ENCODE peak calls at places on chromosomes 7 and 10, in eight cellular contexts. P, B, C, U, L, O, J and Y are unnamed samples.

GRCh38 chr10:119659951-119660350 is 8.8 kb downstream of the BAG3 start:
- DNase-seq in J (no peak), U (peak), L (no peak), P (no peak), B (peak), C (no peak), O (peak), Y (no peak)

GRCh38 chr10:3148994-3149393 is 23.6 kb downstream of the PITRM1 start:
- DNase-seq in C (no peak), B (no peak), J (no peak), U (no peak), O (no peak), L (no peak), P (no peak), Y (no peak)

GRCh38 chr7:1705339-1705738 is 35.3 kb downstream of the ELFN1 start:
- DNase-seq in J (peak), C (no peak), U (no peak), P (peak), L (no peak), O (peak), B (no peak), Y (peak)

GRCh38 chr10:114683162-114683561 is 25.1 kb upstream of the ABLIM1 start:
- DNase-seq in B (no peak), C (no peak), J (no peak), L (no peak), U (no peak), O (no peak), P (no peak), Y (no peak)

GRCh38 chr10:3469639-3470020 is 297.0 kb upstream of the PITRM1 start:
- DNase-seq in U (no peak), L (no peak), O (no peak), J (no peak), B (no peak), C (no peak), P (no peak), Y (no peak)

GRCh38 chr7:66423729-66424128 is 205.0 kb upstream of the KCTD7 start:
- DNase-seq in L (no peak), C (no peak), U (no peak), P (no peak), B (no peak), J (no peak), O (no peak), Y (no peak)

GRCh38 chr10:29993319-29993876 is 66.0 kb downstream of the JCAD start:
- DNase-seq in L (no peak), U (no peak), B (peak), J (no peak), O (no peak), P (no peak), C (no peak), Y (no peak)

GRCh38 chr10:5460468-5461200 is 38.7 kb downstream of the CALML5 start:
- DNase-seq in O (no peak), B (no peak), J (no peak), P (no peak), C (no peak), U (no peak), L (no peak), Y (no peak)

GRCh38 chr7:112481833-112482669 is 1.3 kb downstream of the LSMEM1 start:
- DNase-seq in U (no peak), C (peak), O (peak), P (no peak), B (no peak), J (no peak), L (no peak), Y (no peak)

GRCh38 chr10:89363766-89364407 is 14.0 kb upstream of the IFIT1B start:
- DNase-seq in J (no peak), P (no peak), O (no peak), C (no peak), L (no peak), U (no peak), B (no peak), Y (no peak)
- H3K4me3 ChIP-seq in J (no peak), P (no peak), O (no peak), C (no peak), L (no peak), U (no peak), B (no peak), Y (no peak)

GRCh38 chr7:67743501-67743900 is 746.9 kb downstream of the TYW1 start:
- DNase-seq in L (no peak), C (no peak), U (no peak), J (no peak), O (no peak), B (no peak), P (no peak), Y (no peak)
- TF ChIP-seq POLR2AphosphoS5 in L (no peak), C (no peak), U (no peak), J (no peak), O (no peak), B (no peak), P (no peak), Y (no peak)

GRCh38 chr7:24477376-24477775 is 95.9 kb upstream of the PALS2 start:
- DNase-seq in L (no peak), J (no peak), C (no peak), O (no peak), B (no peak), P (no peak), U (no peak), Y (no peak)

GRCh38 chr7:24480501-24480900 is 92.8 kb upstream of the PALS2 start:
- DNase-seq in P (no peak), J (no peak), U (no peak), B (no peak), L (no peak), C (no peak), O (no peak), Y (no peak)

GRCh38 chr7:24476227-24476626 is 97.0 kb upstream of the PALS2 start:
- DNase-seq in B (no peak), C (no peak), L (no peak), P (no peak), U (no peak), O (no peak), J (no peak), Y (no peak)

GRCh38 chr7:24475573-24475972 is 97.7 kb upstream of the PALS2 start:
- DNase-seq in J (no peak), P (no peak), B (no peak), U (no peak), C (no peak), L (no peak), O (no peak), Y (no peak)

GRCh38 chr7:24477807-24478655 is 95.2 kb upstream of the PALS2 start:
- DNase-seq in C (no peak), B (no peak), O (no peak), U (peak), J (no peak), L (peak), P (no peak), Y (no peak)
- TF ChIP-seq EP300 in C (no peak), B (no peak), O (no peak), U (peak), J (no peak), L (no peak), P (no peak), Y (no peak)

DNA sequence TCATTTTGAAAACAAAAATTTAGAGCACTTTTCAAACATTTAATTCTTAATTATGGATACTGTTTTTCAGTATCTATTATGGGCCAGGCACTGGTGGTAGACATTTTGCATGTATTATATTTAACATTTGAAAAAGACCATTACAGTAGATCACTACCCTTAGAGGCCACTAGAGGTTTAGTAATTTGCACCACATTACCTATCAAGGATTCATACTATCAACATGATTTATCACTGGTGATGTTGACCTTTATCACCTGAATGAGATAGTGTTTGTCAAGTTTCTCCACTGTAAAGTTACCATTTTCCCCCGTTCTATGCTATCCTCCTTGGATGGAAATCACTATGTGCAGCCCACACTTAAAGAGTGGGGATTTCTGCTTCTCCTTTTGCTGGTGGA is 4.4 kb upstream of the SNX13 start:
- DNase-seq in U (no peak), L (peak), J (peak), C (no peak), O (no peak), B (no peak), P (no peak), Y (no peak)
- H3K4me3 ChIP-seq in U (no peak), L (no peak), J (no peak), C (no peak), O (no peak), B (no peak), P (no peak), Y (no peak)

GRCh38 chr10:110408203-110408871 is 89.4 kb upstream of the DUSP5 start:
- DNase-seq in O (no peak), P (no peak), L (no peak), J (no peak), U (no peak), B (no peak), C (no peak), Y (no peak)
- TF ChIP-seq POLR2AphosphoS5 in O (no peak), P (no peak), L (no peak), J (no peak), U (no peak), B (no peak), C (no peak), Y (no peak)

DNA sequence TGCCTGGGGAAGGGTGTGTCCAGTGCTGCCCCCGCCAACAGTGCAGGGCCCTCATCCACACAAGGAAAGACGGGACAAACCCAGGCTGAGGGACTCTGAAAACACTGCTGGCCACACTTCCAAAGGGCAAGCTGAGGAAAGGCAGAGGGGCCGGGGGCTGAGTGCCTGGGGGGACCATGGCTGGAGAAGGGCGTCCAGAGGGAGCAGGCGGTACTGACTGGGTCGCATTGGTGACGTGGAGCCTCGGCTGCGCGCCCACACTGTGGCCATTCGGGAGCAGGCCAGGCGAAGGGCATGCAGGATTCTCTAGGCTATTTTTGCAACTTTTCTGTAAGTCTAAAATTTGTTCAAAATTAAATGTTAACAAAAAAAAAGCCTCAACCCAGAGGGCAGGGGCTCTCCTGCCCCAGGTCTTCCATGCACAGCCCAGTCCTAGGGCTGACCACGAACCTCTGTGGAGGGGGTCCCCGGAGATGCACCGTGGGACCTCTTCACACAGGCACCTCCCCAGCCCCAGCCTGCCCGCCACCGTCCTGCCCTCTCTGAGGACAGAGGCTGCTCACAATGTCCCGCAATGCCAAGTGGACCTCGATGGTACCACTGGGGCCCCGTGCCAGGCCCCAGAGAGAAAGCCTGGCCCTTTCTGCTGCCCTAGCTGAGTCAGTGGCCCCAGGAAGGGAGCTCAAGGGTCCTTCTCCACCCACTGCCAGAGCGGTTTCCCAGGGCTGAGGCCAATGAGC is 10.4 kb downstream of the ADAM8 start:
- DNase-seq in J (no peak), P (no peak), O (no peak), C (no peak), U (no peak), B (peak), L (no peak), Y (no peak)
- TF ChIP-seq EP300 in J (no peak), P (no peak), O (no peak), C (no peak), U (no peak), B (no peak), L (no peak), Y (no peak)

DNA sequence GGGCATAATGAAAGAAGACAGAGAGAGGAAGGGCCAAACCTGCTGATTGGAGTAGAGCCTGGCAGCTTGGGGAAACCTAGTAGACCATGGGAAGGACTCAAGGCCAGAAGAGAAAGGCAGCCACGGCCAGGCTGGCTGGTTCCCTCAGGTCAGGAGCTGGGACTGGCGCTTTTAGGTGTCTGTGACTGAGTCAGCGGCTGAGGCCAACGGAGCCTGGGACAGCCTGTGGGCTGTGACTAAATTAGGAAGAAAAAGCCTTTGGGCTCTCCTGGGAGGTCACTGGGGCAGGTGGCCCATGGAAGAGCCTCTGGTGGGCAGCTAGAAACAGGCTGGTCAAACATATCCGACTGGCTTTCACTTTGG is 108.9 kb upstream of the PDCD4 start:
- DNase-seq in L (no peak), P (no peak), O (no peak), U (no peak), C (no peak), J (no peak), B (peak), Y (no peak)
- H3K4me3 ChIP-seq in L (no peak), P (no peak), O (no peak), U (no peak), C (no peak), J (no peak), B (no peak), Y (no peak)

DNA sequence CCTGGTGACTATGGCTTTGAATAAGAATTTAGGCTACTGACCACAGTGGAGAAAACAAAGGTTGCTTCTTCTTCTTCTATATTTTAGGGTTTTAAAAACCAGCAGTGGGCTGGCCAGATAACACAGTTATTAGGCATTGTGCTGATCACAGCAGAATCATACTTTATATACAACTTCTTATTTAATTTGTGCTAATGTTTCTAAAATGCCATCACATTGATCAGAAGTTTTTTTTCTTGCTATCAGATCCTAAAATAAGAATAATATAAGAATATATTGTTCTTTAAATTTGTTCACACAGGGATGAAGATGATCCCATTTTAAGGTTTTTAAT is 41.7 kb upstream of the PRKAR2B start:
- DNase-seq in P (no peak), O (no peak), B (no peak), J (no peak), U (no peak), C (no peak), L (no peak), Y (no peak)
- TF ChIP-seq POLR2AphosphoS5 in P (no peak), O (no peak), B (no peak), J (no peak), U (no peak), C (no peak), L (no peak), Y (no peak)

DNA sequence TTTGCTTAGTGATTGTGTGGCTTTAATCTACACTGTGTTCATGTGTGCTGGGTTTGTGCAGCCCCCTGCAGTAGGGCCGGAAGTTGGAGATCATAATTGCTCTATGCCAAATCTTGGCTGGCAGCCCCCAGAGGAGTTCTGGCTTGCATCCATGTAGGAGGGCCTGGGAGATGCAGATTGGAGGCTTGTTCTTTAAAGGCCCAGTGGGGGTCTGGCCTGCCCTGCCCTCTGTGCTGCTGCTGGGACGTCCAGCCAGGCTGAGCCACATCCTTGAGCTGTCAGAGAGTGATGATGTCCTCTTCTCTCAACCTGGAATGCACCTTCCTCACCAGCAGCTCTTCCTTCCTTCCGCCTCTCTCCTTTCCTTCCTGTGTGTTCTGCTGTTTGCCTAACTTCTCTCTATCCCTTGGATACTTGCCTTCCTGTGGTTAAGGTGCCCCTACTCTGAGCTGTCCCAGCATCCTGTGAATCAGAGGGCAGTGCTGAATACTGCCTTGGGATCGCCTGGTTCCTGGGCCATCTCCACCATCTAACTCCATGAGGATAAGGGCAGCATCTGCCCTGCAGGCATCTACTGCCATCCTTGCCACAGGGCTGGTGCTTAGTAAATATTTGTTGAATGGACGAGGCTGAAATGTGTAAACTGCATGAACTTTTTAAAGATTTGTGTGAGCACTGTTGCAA is 30.2 kb downstream of the DOCK1 start:
- DNase-seq in L (no peak), O (no peak), J (peak), C (no peak), U (no peak), P (no peak), B (no peak), Y (no peak)
- TF ChIP-seq EP300 in L (no peak), O (no peak), J (no peak), C (no peak), U (no peak), P (no peak), B (no peak), Y (no peak)

GRCh38 chr7:3463696-3464095 is 162.6 kb downstream of the SDK1 start:
- DNase-seq in P (no peak), L (no peak), B (no peak), U (no peak), J (no peak), C (no peak), O (no peak), Y (no peak)
- H3K4me3 ChIP-seq in P (no peak), L (no peak), B (no peak), U (no peak), J (no peak), C (no peak), O (no peak), Y (no peak)